ENCODE peak calls at places on chromosomes 12 and 14, in four cellular contexts. N is sigmoid colon, M is BJ, J is Calu3. I is an unnamed sample.

GRCh38 chr14:94768521-94769412 is 1.1 kb downstream of the GSC start:
- DNase-seq in N (peak), M (no peak), J (peak), I (no peak)

GRCh38 chr12:117119592-117120198 is 20.5 kb upstream of the TESC start:
- DNase-seq in N (no peak), M (no peak), J (peak), I (no peak)

GRCh38 chr12:62543741-62544140 is 77.1 kb downstream of the MON2 start:
- DNase-seq in N (no peak), M (no peak), J (no peak), I (no peak)

GRCh38 chr14:48937796-48938195 is 648.4 kb downstream of the RPS29 start:
- DNase-seq in N (peak), M (no peak), J (no peak), I (no peak)

GRCh38 chr12:92756905-92757598 is 54.3 kb downstream of the PLEKHG7 start:
- DNase-seq in N (no peak), M (no peak), J (no peak), I (no peak)

GRCh38 chr14:75783184-75783583 is 122.1 kb downstream of the TTLL5 start:
- DNase-seq in N (no peak), M (no peak), J (no peak), I (no peak)

GRCh38 chr12:5383961-5384360 is 47.9 kb upstream of the NTF3 start:
- DNase-seq in N (no peak), M (peak), J (no peak), I (no peak)

GRCh38 chr12:1360812-1361211 is 233.6 kb downstream of the FBXL14 start:
- DNase-seq in N (no peak), M (no peak), J (no peak), I (no peak)

GRCh38 chr12:27424631-27425230 is 21.8 kb upstream of the SMCO2 start:
- DNase-seq in N (no peak), M (no peak), J (peak), I (no peak)

GRCh38 chr12:104154806-104155205 is 16.8 kb upstream of the NFYB start:
- DNase-seq in N (no peak), M (no peak), J (no peak), I (no peak)

GRCh38 chr12:62686938-62687337 is 220.3 kb downstream of the MON2 start:
- DNase-seq in N (no peak), M (no peak), J (no peak), I (no peak)

GRCh38 chr12:79174656-79175055 is 310.1 kb downstream of the SYT1 start:
- DNase-seq in N (no peak), M (peak), J (peak), I (no peak)

GRCh38 chr14:20460458-20461229 is 590 bp downstream of the PIP4P1 start:
- DNase-seq in N (peak), M (no peak), J (peak), I (peak)

GRCh38 chr12:81245458-81245857 is 167.6 kb downstream of the ACSS3 start:
- DNase-seq in N (no peak), M (peak), J (no peak), I (no peak)

GRCh38 chr12:57191410-57191809 is 25.2 kb upstream of the NXPH4 start:
- DNase-seq in N (no peak), M (no peak), J (no peak), I (no peak)

GRCh38 chr14:83827383-83827782 is 1702.6 kb upstream of the FLRT2 start:
- DNase-seq in N (no peak), M (no peak), J (no peak), I (no peak)

GRCh38 chr14:102927878-102928411 is 5.5 kb downstream of the AMN start:
- DNase-seq in N (no peak), M (no peak), J (peak), I (peak)

GRCh38 chr14:96309128-96309906 is 53.3 kb downstream of the BDKRB1 start:
- DNase-seq in N (no peak), M (no peak), J (peak), I (peak)

GRCh38 chr14:96303981-96304380 is 48.0 kb downstream of the BDKRB1 start:
- DNase-seq in N (no peak), M (no peak), J (no peak), I (no peak)

GRCh38 chr14:96309907-96310330 is 53.2 kb downstream of the ATG2B start:
- DNase-seq in N (no peak), M (no peak), J (peak), I (no peak)

GRCh38 chr14:96307434-96307833 is 51.4 kb downstream of the BDKRB1 start:
- DNase-seq in N (no peak), M (no peak), J (no peak), I (no peak)

DNA sequence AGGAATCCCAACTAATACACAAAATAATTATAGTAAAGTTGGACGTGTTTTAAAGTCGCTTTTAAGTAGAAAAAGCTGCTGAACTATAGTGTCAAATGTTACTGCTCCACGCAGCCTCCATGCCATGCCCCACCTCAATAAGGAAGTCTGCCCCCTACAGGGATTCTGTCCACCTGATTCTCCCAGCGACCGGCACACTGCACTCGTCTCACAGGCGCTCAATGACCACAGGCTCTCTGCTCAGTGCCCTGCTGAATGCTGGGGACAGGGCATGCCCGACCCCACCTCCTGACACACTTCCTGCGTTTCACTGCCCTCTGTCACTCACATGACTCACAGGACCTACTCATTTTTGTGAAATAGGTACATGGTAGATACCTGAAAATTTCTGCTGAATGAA is 48.9 kb downstream of the BDKRB1 start:
- DNase-seq in N (no peak), M (no peak), J (peak), I (no peak)
- TF ChIP-seq CTCF in N (no peak), M (peak), J (no peak), I (no peak)

DNA sequence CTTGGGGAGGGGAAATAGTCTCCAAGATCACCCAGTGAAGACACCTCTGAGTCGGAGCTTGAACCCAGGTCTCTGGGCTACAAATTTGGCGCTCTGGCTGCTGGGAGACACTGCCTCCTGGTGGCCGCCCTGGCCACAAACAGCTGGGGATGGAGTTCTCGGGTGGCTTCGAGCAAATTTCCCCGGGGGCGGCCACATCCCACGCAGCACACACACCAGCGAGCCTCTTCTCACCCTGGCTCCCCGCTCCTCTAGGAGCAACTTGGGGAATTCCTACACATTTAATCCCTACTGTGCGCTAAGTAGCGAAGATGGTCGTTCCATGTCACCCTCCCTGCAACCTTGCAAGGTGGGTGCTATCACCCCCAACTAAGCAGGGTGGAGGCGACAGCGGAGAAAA is 66.2 kb upstream of the BEGAIN start:
- DNase-seq in N (no peak), M (no peak), J (no peak), I (no peak)
- TF ChIP-seq CTCF in N (peak), M (peak), J (peak), I (peak)

GRCh38 chr14:38941485-38941884 is 161.6 kb downstream of the SEC23A start:
- DNase-seq in N (no peak), M (no peak), J (no peak), I (no peak)
- TF ChIP-seq CTCF in N (no peak), M (peak), J (no peak), I (no peak)

DNA sequence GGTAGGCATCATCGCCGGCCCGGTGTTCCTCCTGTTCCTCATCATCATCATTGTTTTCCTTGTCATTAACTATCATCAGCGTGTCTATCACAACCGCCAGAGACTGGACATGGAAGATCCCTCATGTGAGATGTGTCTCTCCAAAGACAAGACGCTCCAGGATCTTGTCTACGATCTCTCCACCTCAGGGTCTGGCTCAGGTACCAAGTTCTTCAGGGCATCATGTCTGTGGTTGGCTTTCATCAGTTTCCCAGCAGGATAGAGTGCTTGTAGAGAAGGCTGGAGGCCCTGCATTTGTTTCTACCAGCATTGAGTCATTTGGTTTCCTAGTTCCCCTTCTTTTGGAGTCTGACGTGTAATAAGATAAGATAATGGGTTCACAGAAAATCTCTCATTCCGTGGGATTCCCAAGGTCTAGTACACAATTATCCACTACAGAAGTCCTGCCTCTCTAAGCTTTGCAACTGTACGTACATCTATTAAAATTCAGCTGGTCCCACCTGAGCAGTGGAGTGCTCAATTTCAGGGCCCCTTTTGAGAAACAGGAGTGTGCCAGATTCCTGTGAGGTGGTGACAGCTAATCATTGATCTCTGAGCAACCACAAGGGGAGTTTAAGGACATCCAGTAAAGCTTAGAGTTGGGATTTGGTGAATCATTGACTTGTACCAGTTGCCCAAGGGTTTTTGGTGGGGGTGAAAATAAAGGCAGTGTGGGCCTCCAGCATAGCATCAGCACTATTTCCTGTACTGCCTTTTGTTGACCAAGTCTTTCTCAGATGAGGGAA is 25.1 kb downstream of the ACVR1B start:
- DNase-seq in N (no peak), M (no peak), J (peak), I (no peak)
- TF ChIP-seq CTCF in N (no peak), M (no peak), J (no peak), I (no peak)

GRCh38 chr12:100445081-100445481 is 28.6 kb upstream of the NR1H4 start:
- DNase-seq in N (no peak), M (no peak), J (peak), I (no peak)
- TF ChIP-seq CTCF in N (no peak), M (no peak), J (no peak), I (no peak)

GRCh38 chr12:105280966-105281693 is 45.2 kb upstream of the APPL2 start:
- DNase-seq in N (no peak), M (no peak), J (peak), I (no peak)

GRCh38 chr12:105281694-105282049 is 45.7 kb upstream of the APPL2 start:
- DNase-seq in N (no peak), M (no peak), J (peak), I (no peak)

GRCh38 chr12:105279460-105280056 is 43.6 kb upstream of the APPL2 start:
- DNase-seq in N (no peak), M (no peak), J (peak), I (peak)

GRCh38 chr12:105275997-105276760 is 40.2 kb upstream of the APPL2 start:
- DNase-seq in N (no peak), M (no peak), J (no peak), I (no peak)

GRCh38 chr12:105278043-105278697 is 42.2 kb upstream of the APPL2 start:
- DNase-seq in N (no peak), M (no peak), J (peak), I (no peak)
- TF ChIP-seq CTCF in N (no peak), M (peak), J (no peak), I (no peak)

GRCh38 chr12:6613776-6614512 is 6.8 kb upstream of the CHD4 start:
- DNase-seq in N (peak), M (peak), J (peak), I (peak)
- TF ChIP-seq CTCF in N (no peak), M (peak), J (no peak), I (peak)

GRCh38 chr12:132460571-132460970 is 29.4 kb upstream of the FBRSL1 start:
- DNase-seq in N (no peak), M (no peak), J (no peak), I (no peak)
- TF ChIP-seq CTCF in N (no peak), M (peak), J (peak), I (no peak)

GRCh38 chr14:106287506-106287905 is 761.1 kb downstream of the TMEM121 start:
- DNase-seq in N (no peak), M (no peak), J (no peak), I (no peak)

GRCh38 chr14:106291626-106292025 is 765.2 kb downstream of the TMEM121 start:
- DNase-seq in N (no peak), M (no peak), J (no peak), I (no peak)

DNA sequence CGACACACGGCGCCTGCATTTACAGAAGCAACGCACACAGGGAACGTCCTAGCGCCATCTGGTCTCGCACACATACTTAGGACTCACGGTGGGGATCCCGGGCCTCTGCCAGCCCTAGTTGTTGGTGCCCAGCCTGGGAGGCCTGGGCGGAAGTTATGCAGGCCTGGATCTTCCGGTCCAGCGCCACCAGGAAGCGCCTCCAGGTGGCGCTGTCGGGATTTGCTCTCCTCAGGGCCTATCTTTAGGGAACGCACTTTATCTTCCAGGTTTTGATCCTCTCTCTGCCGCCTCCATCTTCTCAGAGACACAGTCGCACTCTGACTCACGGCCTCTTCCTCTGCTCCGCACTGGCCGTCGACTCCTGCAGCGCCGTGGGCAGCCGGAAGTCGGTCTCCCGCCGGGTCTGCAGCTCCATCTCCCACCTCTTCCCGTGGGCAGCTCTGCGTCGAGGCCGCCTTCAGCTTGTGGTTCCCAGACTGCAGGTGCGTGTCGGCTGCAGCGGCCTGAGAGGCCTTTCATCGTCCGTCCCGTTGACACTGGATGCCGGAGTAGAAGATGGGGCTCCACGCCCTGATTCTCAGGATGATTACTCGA is 760.4 kb downstream of the TMEM121 start:
- DNase-seq in N (no peak), M (no peak), J (no peak), I (no peak)
- TF ChIP-seq CTCF in N (no peak), M (no peak), J (no peak), I (no peak)

GRCh38 chr12:82896979-82897378 is 210.3 kb downstream of the TMTC2 start:
- DNase-seq in N (no peak), M (no peak), J (peak), I (peak)
- TF ChIP-seq CTCF in N (no peak), M (no peak), J (no peak), I (no peak)